ENCODE peak calls at places on chromosomes 13 and 19, in seven cellular contexts. N is M059J; S is stimulated activated CD4-positive, alpha-beta T cell treated with anti-CD3 and anti-CD28 coated beads, Interleukin-12 subunit alpha, Interleukin-12 subunit beta, amount 100 ng/mL, for 4 hours; P is GM04503; I is tibial nerve; B is activated CD4-positive, CD25-positive, alpha-beta regulatory T cell; C is A549. X is an unnamed sample.
A peak's percentile ranks its signal among the peaks of the same experiment; 100 is the strongest.

GRCh38 chr19:51375504-51376221 is 3.2 kb upstream of the NKG7 start:
- DNase-seq in I (no peak), C (no peak), N (no peak), S (no peak), P (no peak), B (no peak), X (no peak)

GRCh38 chr19:1213391-1214286 is 8.1 kb downstream of the STK11 start:
- DNase-seq in B (no peak), P (peak; percentile 85), C (no peak), I (no peak), S (peak; percentile 27), N (peak; percentile 88), X (no peak)

GRCh38 chr13:23867027-23867491 is 22.1 kb downstream of the MIPEP start:
- DNase-seq in P (no peak), B (no peak), N (peak; percentile 40), I (no peak), S (no peak), C (no peak), X (no peak)

GRCh38 chr13:73133536-73133935 is 74.7 kb downstream of the KLF5 start:
- DNase-seq in P (no peak), C (peak; percentile 34), I (no peak), B (no peak), S (no peak), N (peak; percentile 91), X (no peak)

GRCh38 chr13:106471957-106472543 is 63.4 kb downstream of the EFNB2 start:
- DNase-seq in B (no peak), N (peak; percentile 92), S (no peak), P (peak; percentile 31), C (peak; percentile 71), I (no peak), X (no peak)

GRCh38 chr19:5988520-5989387 is 10.8 kb upstream of the RANBP3 start:
- DNase-seq in P (no peak), S (no peak), N (no peak), C (no peak), I (no peak), B (no peak), X (no peak)

GRCh38 chr13:74794582-74794981 is 660.4 kb upstream of the KLF12 start:
- DNase-seq in I (no peak), P (no peak), C (no peak), S (no peak), B (no peak), N (no peak), X (no peak)

GRCh38 chr13:95156208-95156607 is 145.0 kb downstream of the ABCC4 start:
- DNase-seq in C (no peak), S (no peak), B (no peak), P (no peak), I (no peak), N (peak; percentile 30), X (no peak)

GRCh38 chr13:114033541-114034315 is 59.9 kb upstream of the C13orf46 start:
- DNase-seq in N (no peak), C (no peak), P (no peak), S (no peak), B (no peak), I (no peak), X (no peak)

GRCh38 chr13:32720026-32720425 is 133.8 kb downstream of the PDS5B start:
- DNase-seq in C (no peak), N (no peak), I (no peak), B (no peak), P (no peak), S (no peak), X (no peak)